ENCODE peak calls at places on chromosomes 7 and 10, in six cellular contexts. R is IMR-90, M is neuronal stem cell, J is mesenchymal stem cell, X is trophoblast cell, C is H1. G is an unnamed sample.

GRCh38 chr10:19021162-19021561 is 27.4 kb upstream of the MALRD1 start:
- DNase-seq in R (no peak), M (no peak), J (no peak), X (peak), C (no peak), G (no peak)

GRCh38 chr7:697259-697615 is 29.3 kb upstream of the DNAAF5 start:
- DNase-seq in R (no peak), M (no peak), J (no peak), X (no peak), C (no peak), G (no peak)

GRCh38 chr10:6014241-6014761 is 37.0 kb upstream of the IL15RA start:
- DNase-seq in R (peak), M (no peak), J (peak), X (peak), C (peak), G (peak)

GRCh38 chr7:131027287-131027773 is 293.3 kb upstream of the KLF14 start:
- DNase-seq in R (peak), M (no peak), J (peak), X (peak), C (no peak), G (no peak)

GRCh38 chr7:143417734-143418378 is 9.2 kb upstream of the EPHA1 start:
- DNase-seq in R (peak), M (no peak), J (no peak), X (no peak), C (no peak), G (no peak)

GRCh38 chr10:60846173-60846572 is 67.9 kb downstream of the CDK1 start:
- DNase-seq in R (peak), M (no peak), J (peak), X (peak), C (no peak), G (no peak)

GRCh38 chr10:128568979-128569378 is 442.8 kb upstream of the MKI67 start:
- DNase-seq in R (no peak), M (no peak), J (no peak), X (peak), C (no peak), G (no peak)

GRCh38 chr10:43055217-43055616 is 21.7 kb upstream of the RET start:
- DNase-seq in R (no peak), M (no peak), J (no peak), X (no peak), C (no peak), G (no peak)

GRCh38 chr10:11262210-11263038 is 244.8 kb downstream of the CELF2 start:
- DNase-seq in R (no peak), M (no peak), J (no peak), X (no peak), C (no peak), G (no peak)

GRCh38 chr7:146683439-146683838 is 566.8 kb downstream of the CNTNAP2 start:
- DNase-seq in R (no peak), M (no peak), J (peak), X (no peak), C (no peak), G (no peak)

GRCh38 chr7:128100949-128101713 is 69.9 kb upstream of the LRRC4 start:
- DNase-seq in R (no peak), M (no peak), J (no peak), X (no peak), C (no peak), G (no peak)

GRCh38 chr10:80079312-80079613 is 798 bp downstream of the TMEM254 start:
- DNase-seq in R (no peak), M (no peak), J (no peak), X (no peak), C (no peak), G (no peak)

GRCh38 chr10:80081026-80081425 is 2.6 kb downstream of the TMEM254 start:
- DNase-seq in R (no peak), M (no peak), J (no peak), X (no peak), C (no peak), G (no peak)

GRCh38 chr10:80077869-80078447 is 507 bp upstream of the TMEM254 start:
- DNase-seq in R (no peak), M (peak), J (no peak), X (no peak), C (no peak), G (no peak)

GRCh38 chr10:80075781-80076180 is 2.7 kb upstream of the TMEM254 start:
- DNase-seq in R (peak), M (no peak), J (peak), X (no peak), C (no peak), G (no peak)

DNA sequence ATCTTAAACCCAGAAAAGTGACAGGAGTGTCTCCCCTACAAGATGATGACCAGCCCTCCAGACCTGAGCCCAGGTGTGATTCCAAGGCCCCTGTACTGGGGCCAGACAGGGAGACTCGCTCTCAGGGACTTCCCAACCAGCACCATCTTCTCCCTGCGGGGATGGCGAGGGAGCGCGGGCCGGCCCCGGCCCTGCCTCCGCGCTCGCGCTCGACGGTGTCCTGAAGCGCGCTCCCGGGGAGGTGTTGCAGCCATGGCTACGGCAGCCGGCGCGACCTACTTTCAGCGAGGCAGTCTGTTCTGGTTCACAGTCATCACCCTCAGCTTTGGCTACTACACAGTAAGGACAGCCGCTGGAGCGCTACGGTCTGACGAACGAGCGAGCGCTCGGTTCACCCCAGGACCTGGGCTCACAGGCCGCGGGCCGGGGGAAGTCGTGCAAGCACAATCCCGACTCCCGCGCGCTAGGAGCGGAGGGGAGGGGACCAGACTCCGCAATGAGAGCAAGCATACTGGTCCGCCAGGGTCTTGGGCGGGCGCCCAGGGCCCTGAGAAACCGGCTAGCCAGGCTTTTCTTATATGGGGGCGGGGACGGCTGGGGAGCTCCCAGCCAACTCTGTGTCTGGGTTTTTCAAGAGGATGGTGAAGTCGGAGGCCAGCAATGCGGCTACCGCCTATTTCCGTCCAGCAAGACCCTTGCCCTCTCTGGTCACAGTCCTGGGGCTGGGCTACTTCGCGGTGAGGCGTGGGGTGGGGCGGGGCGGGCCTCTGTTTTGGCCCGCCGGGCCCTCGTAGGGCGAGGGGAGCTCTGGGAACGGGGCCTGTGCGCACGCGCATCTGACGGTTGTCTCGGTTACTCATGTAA is at the start of gene TMEM254:
- DNase-seq in R (peak), M (peak), J (peak), X (peak), C (peak), G (peak)
- H3K18ac ChIP-seq in R (peak), M (peak), J (peak), X (peak), C (peak), G (peak)

GRCh38 chr7:20778063-20778721 is 8.5 kb downstream of the SP8 start:
- DNase-seq in R (no peak), M (peak), J (peak), X (peak), C (peak), G (peak)
- H4K91ac ChIP-seq in R (no peak), M (no peak), J (no peak), X (no peak), C (peak), G (no peak)

GRCh38 chr7:66304536-66304935 is 99.4 kb downstream of the TPST1 start:
- DNase-seq in R (peak), M (no peak), J (no peak), X (no peak), C (no peak), G (no peak)

GRCh38 chr7:66301737-66302136 is 96.6 kb downstream of the TPST1 start:
- DNase-seq in R (no peak), M (no peak), J (no peak), X (no peak), C (no peak), G (no peak)

GRCh38 chr7:66306243-66306642 is 101.1 kb downstream of the TPST1 start:
- DNase-seq in R (peak), M (no peak), J (no peak), X (no peak), C (no peak), G (no peak)

GRCh38 chr7:66301249-66301648 is 96.1 kb downstream of the TPST1 start:
- DNase-seq in R (no peak), M (no peak), J (no peak), X (no peak), C (no peak), G (no peak)

GRCh38 chr7:66303454-66304160 is 98.5 kb downstream of the TPST1 start:
- DNase-seq in R (no peak), M (no peak), J (no peak), X (no peak), C (no peak), G (no peak)
- H3K18ac ChIP-seq in R (no peak), M (no peak), J (no peak), X (no peak), C (no peak), G (no peak)

GRCh38 chr7:13198741-13199140 is 511.3 kb downstream of the ARL4A start:
- DNase-seq in R (peak), M (no peak), J (peak), X (no peak), C (no peak), G (no peak)
- H4K91ac ChIP-seq in R (no peak), M (no peak), J (no peak), X (no peak), C (no peak), G (no peak)

GRCh38 chr10:103828107-103828506 is 27.3 kb downstream of the SH3PXD2A start:
- DNase-seq in R (no peak), M (no peak), J (no peak), X (peak), C (no peak), G (no peak)

GRCh38 chr10:103829838-103830465 is 25.4 kb downstream of the SH3PXD2A start:
- DNase-seq in R (no peak), M (no peak), J (no peak), X (no peak), C (no peak), G (no peak)

GRCh38 chr10:103829266-103829665 is 26.1 kb downstream of the SH3PXD2A start:
- DNase-seq in R (no peak), M (no peak), J (no peak), X (no peak), C (no peak), G (no peak)

GRCh38 chr10:103832806-103833205 is 22.6 kb downstream of the SH3PXD2A start:
- DNase-seq in R (no peak), M (no peak), J (no peak), X (no peak), C (no peak), G (no peak)

GRCh38 chr10:103828587-103829186 is 26.7 kb downstream of the SH3PXD2A start:
- DNase-seq in R (no peak), M (no peak), J (no peak), X (no peak), C (no peak), G (no peak)
- H3K18ac ChIP-seq in R (no peak), M (peak), J (no peak), X (no peak), C (no peak), G (no peak)

GRCh38 chr10:130741901-130742625 is 569.5 kb downstream of the TCERG1L start:
- DNase-seq in R (no peak), M (no peak), J (no peak), X (no peak), C (no peak), G (no peak)

GRCh38 chr10:130742936-130743675 is 568.4 kb downstream of the TCERG1L start:
- DNase-seq in R (no peak), M (no peak), J (no peak), X (no peak), C (peak), G (peak)

GRCh38 chr10:130745251-130745650 is 566.3 kb downstream of the TCERG1L start:
- DNase-seq in R (no peak), M (no peak), J (no peak), X (no peak), C (no peak), G (no peak)

GRCh38 chr10:130744631-130745030 is 566.9 kb downstream of the TCERG1L start:
- DNase-seq in R (no peak), M (no peak), J (no peak), X (no peak), C (no peak), G (no peak)

DNA sequence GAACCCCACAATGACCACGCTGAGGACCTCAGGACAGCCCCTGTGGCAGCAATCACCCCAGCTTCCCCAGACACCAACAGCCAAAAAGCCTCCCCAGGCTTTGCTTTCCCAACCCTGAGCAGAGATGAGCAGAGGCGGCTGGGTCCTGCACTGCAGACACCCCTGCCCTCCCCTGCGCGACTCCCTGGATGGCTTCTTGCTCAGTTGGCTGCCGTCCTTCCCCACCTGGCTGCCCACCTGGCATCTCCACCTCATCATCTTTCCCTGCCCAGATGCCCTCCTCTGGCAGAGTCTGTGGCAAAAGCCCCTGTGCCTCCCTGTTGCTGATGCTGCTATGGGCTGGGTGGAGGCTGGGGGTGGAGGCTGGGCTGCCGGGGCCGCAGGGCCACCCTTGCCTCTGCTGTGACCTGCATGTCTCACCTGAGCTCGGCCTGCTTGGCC is 567.8 kb downstream of the TCERG1L start:
- DNase-seq in R (no peak), M (no peak), J (no peak), X (no peak), C (no peak), G (no peak)
- H4K91ac ChIP-seq in R (no peak), M (no peak), J (no peak), X (no peak), C (peak), G (no peak)

GRCh38 chr10:14837756-14838581 is at the start of the genes CDNF, HSPA14 and MSANTD7:
- DNase-seq in R (peak), M (peak), J (peak), X (peak), C (peak), G (peak)
- H3K18ac ChIP-seq in R (peak), M (peak), J (peak), X (peak), C (peak), G (peak)

G was measured in H9.